ENCODE peak calls at places on chromosomes 6 and 20, in four cellular contexts. Q is mesendoderm, N is H1, Y is IMR-90. C is an unnamed sample.
A peak's percentile ranks its signal among the peaks of the same experiment; 100 is the strongest.

GRCh38 chr6:16950311-16950710 is 151.5 kb upstream of the STMND1 start:
- DNase-seq in Y (no peak), Q (no peak), N (no peak), C (no peak)

GRCh38 chr6:136249336-136249735 is 775 bp downstream of the MTFR2 start:
- DNase-seq in N (no peak), Y (peak; percentile 56), Q (no peak), C (no peak)

GRCh38 chr6:149014631-149015171 is 267.9 kb downstream of the UST start:
- DNase-seq in Y (peak; percentile 74), Q (peak; percentile 89), N (peak; percentile 70), C (peak; percentile 95)

GRCh38 chr6:54086439-54086838 is 24.8 kb upstream of the MLIP start:
- DNase-seq in N (no peak), Q (no peak), Y (no peak), C (no peak)

GRCh38 chr6:105135907-105136432 is 43.8 kb downstream of the POPDC3 start:
- DNase-seq in Q (peak; percentile 26), N (no peak), Y (peak; percentile 22), C (no peak)

GRCh38 chr6:51077967-51078518 is 259.4 kb downstream of the TFAP2B start:
- DNase-seq in Q (peak; percentile 69), Y (no peak), N (no peak), C (peak; percentile 40)

GRCh38 chr20:58020656-58021454 is 207.6 kb downstream of the ANKRD60 start:
- DNase-seq in Y (no peak), N (no peak), Q (no peak), C (peak; percentile 12)

GRCh38 chr6:147508073-147508870 is at the start of gene SAMD5:
- DNase-seq in Q (peak; percentile 79), Y (peak; percentile 68), N (peak; percentile 74), C (peak; percentile 76)

GRCh38 chr6:170184324-170184723 is 106.6 kb downstream of the DLL1 start:
- DNase-seq in N (peak; percentile 4), Y (no peak), Q (no peak), C (no peak)

GRCh38 chr6:82033631-82034211 is 213.8 kb downstream of the IBTK start:
- DNase-seq in N (no peak), Q (no peak), Y (peak; percentile 20), C (no peak)

GRCh38 chr20:9615118-9615517 is 100.7 kb downstream of the LAMP5 start:
- DNase-seq in N (no peak), Y (no peak), Q (no peak), C (no peak)

GRCh38 chr6:142356271-142356938 is 54.6 kb downstream of the ADGRG6 start:
- DNase-seq in N (no peak), Y (peak; percentile 50), Q (no peak), C (no peak)

GRCh38 chr6:109174911-109175310 is 79.6 kb downstream of the CEP57L1 start:
- DNase-seq in N (no peak), Q (no peak), Y (no peak), C (no peak)

GRCh38 chr6:70277480-70277879 is 25.4 kb downstream of the COL9A1 start:
- DNase-seq in Y (peak; percentile 23), N (no peak), Q (no peak), C (no peak)
- H3K56ac ChIP-seq in Y (no peak overlapping the region), N (no peak overlapping the region), Q (no peak overlapping the region), C (no peak overlapping the region)

GRCh38 chr6:112235956-112236355 is 18.4 kb downstream of the LAMA4 start:
- DNase-seq in Q (no peak), Y (peak; percentile 83), N (no peak), C (no peak)

GRCh38 chr6:112232845-112233256 is 21.5 kb downstream of the LAMA4 start:
- DNase-seq in Y (peak; percentile 80), N (no peak), Q (no peak), C (no peak)

GRCh38 chr6:112231609-112232060 is 22.7 kb downstream of the LAMA4 start:
- DNase-seq in Q (no peak), N (no peak), Y (peak; percentile 49), C (no peak)

GRCh38 chr6:112234596-112234995 is 19.8 kb downstream of the LAMA4 start:
- DNase-seq in N (no peak), Y (no peak), Q (no peak), C (no peak)

DNA sequence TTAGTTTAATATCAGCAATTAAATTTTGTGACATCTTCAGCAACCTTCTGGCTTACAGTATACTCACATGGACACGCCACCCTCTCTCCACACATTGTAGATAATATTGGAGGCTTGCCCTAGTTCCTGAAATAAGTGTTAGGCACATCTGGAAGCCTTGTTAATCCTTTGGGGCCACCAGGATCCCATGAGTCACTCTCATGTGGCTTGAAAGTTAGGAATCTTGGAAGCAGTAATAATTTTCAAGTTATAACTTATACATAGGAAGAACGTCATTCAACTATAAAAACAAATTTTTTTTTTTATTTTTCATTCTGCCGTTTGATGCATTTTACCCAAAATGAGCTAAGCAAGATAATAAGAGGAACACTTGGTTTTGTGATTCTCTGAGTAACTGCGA is 20.5 kb downstream of the LAMA4 start:
- DNase-seq in N (no peak), Q (no peak), Y (peak; percentile 92), C (no peak)
- H3K27ac ChIP-seq in N (no peak overlapping the region), Q (no peak overlapping the region), Y (peak overlapping the region; percentile 44), C (no peak overlapping the region)

GRCh38 chr6:428047-428608 is 36.6 kb downstream of the IRF4 start:
- DNase-seq in Q (no peak), N (no peak), Y (no peak), C (no peak)
- H2BK120ac ChIP-seq in Q (no peak overlapping the region), N (no peak overlapping the region), Y (no peak overlapping the region), C (no peak overlapping the region)

GRCh38 chr20:11372831-11373230 is 544.9 kb upstream of the BTBD3 start:
- DNase-seq in Y (no peak), Q (peak; percentile 25), N (no peak), C (no peak)

GRCh38 chr20:11375368-11375767 is 542.3 kb upstream of the BTBD3 start:
- DNase-seq in Y (no peak), N (no peak), Q (no peak), C (no peak)

GRCh38 chr20:11376406-11376805 is 541.3 kb upstream of the BTBD3 start:
- DNase-seq in Y (peak; percentile 41), Q (no peak), N (no peak), C (no peak)

GRCh38 chr20:11375966-11376365 is 541.7 kb upstream of the BTBD3 start:
- DNase-seq in Q (no peak), Y (peak; percentile 42), N (no peak), C (no peak)

DNA sequence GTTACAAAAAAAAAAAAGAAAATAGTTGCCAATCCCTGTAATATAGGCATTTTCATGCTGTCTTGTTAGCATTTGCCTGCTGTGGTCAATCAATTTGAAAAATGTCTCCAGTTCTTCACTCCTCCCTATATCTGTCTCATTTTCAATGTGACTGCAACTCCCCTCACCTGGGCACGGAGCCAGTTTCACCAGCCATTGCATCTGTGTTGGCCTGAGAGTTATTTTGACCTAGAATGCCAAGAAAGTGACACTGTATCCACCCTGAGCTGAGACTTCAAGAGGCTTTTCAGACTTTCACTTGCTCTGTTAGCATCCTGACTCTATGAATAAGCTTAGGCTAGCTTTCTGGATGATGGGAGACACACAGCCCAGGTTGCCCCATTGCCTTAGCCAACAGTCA is 544.3 kb upstream of the BTBD3 start:
- DNase-seq in N (no peak), Q (no peak), Y (no peak), C (no peak)
- H3K56ac ChIP-seq in N (no peak overlapping the region), Q (no peak overlapping the region), Y (no peak overlapping the region), C (no peak overlapping the region)

GRCh38 chr6:44294832-44295791 is 18.0 kb downstream of the AARS2 start:
- DNase-seq in N (no peak), Q (no peak), Y (no peak), C (no peak)
- H3K27ac ChIP-seq in N (no peak overlapping the region), Q (no peak overlapping the region), Y (no peak overlapping the region), C (no peak overlapping the region)

GRCh38 chr20:22264917-22265316 is 319.5 kb downstream of the FOXA2 start:
- DNase-seq in Y (no peak), Q (no peak), N (no peak), C (no peak)

GRCh38 chr20:22274330-22274729 is 310.0 kb downstream of the FOXA2 start:
- DNase-seq in N (no peak), Q (no peak), Y (no peak), C (no peak)

GRCh38 chr20:22268675-22269074 is 315.7 kb downstream of the FOXA2 start:
- DNase-seq in Y (no peak), N (no peak), Q (no peak), C (no peak)
- H2BK120ac ChIP-seq in Y (no peak overlapping the region), N (no peak overlapping the region), Q (no peak overlapping the region), C (no peak overlapping the region)

C was measured in H9.